ENCODE peak calls at places on chromosomes 6 and 20, in nine cellular contexts. J, F, Z, R, I, M, P, T and Q are unnamed samples.

GRCh38 chr6:117600008-117600743 is 2.1 kb downstream of the GOPC start:
- DNase-seq in F (no peak), Z (peak), I (no peak), R (no peak), M (no peak), J (no peak), P (no peak), T (no peak), Q (no peak)

GRCh38 chr20:35012227-35013069 is 56.8 kb downstream of the MYH7B start:
- DNase-seq in J (no peak), M (no peak), Z (no peak), T (no peak), F (no peak), P (no peak), R (no peak), I (peak), Q (no peak)

GRCh38 chr6:16273266-16273665 is 34.9 kb downstream of the GMPR start:
- DNase-seq in F (no peak), J (no peak), Z (peak), I (no peak), M (no peak), T (no peak), P (no peak), R (no peak), Q (no peak)

GRCh38 chr6:64084201-64084663 is 448.6 kb downstream of the PHF3 start:
- DNase-seq in Z (no peak), R (no peak), I (no peak), F (no peak), J (no peak), T (no peak), P (no peak), M (no peak), Q (no peak)

GRCh38 chr6:91149914-91150674 is 563.2 kb upstream of the MAP3K7 start:
- DNase-seq in P (no peak), M (no peak), I (no peak), R (no peak), F (no peak), J (no peak), T (no peak), Z (peak), Q (no peak)

GRCh38 chr6:3458706-3459421 is 2.0 kb upstream of the SLC22A23 start:
- DNase-seq in M (no peak), R (no peak), T (no peak), J (no peak), P (no peak), I (no peak), F (no peak), Z (no peak), Q (no peak)

GRCh38 chr6:122657601-122658000 is 47.4 kb downstream of the PKIB start:
- DNase-seq in P (no peak), Z (peak), M (no peak), F (no peak), R (no peak), I (no peak), T (no peak), J (no peak), Q (no peak)

GRCh38 chr6:26311385-26312095 is 53.5 kb upstream of the BTN3A2 start:
- DNase-seq in F (no peak), J (peak), P (no peak), M (peak), T (no peak), Z (peak), R (peak), I (no peak), Q (peak)

GRCh38 chr6:156686429-156686939 is 90.7 kb upstream of the ARID1B start:
- DNase-seq in I (no peak), T (peak), Z (peak), J (peak), P (no peak), M (peak), F (peak), R (peak), Q (peak)

GRCh38 chr6:34877259-34877658 is 10.6 kb downstream of the TAF11 start:
- DNase-seq in R (no peak), F (no peak), M (no peak), T (no peak), I (no peak), P (no peak), J (no peak), Z (no peak), Q (no peak)

GRCh38 chr6:39224058-39224457 is 5.2 kb downstream of the KCNK5 start:
- DNase-seq in R (no peak), F (no peak), I (no peak), M (peak), J (no peak), T (no peak), Z (no peak), P (no peak), Q (no peak)

GRCh38 chr6:116883005-116883404 is 6.0 kb downstream of the RFX6 start:
- DNase-seq in J (no peak), F (no peak), M (no peak), R (peak), I (no peak), P (no peak), Z (no peak), T (no peak), Q (no peak)

GRCh38 chr6:164151161-164151728 is 736.7 kb downstream of the QKI start:
- DNase-seq in P (peak), Z (peak), R (no peak), M (no peak), J (peak), F (no peak), T (no peak), I (peak), Q (no peak)

GRCh38 chr6:168016756-168017525 is 19.5 kb downstream of the KIF25 start:
- DNase-seq in J (no peak), Z (peak), P (no peak), M (no peak), I (no peak), F (peak), T (no peak), R (no peak), Q (no peak)

GRCh38 chr6:11491596-11491995 is 46.0 kb upstream of the TMEM170B start:
- DNase-seq in P (no peak), I (no peak), Z (no peak), T (no peak), F (no peak), R (no peak), M (no peak), J (no peak), Q (no peak)

GRCh38 chr20:48051810-48052491 is 266.7 kb upstream of the SULF2 start:
- DNase-seq in R (peak), J (peak), P (no peak), Z (peak), I (no peak), T (no peak), F (no peak), M (peak), Q (peak)

GRCh38 chr6:57268294-57268640 is 46.2 kb upstream of the RAB23 start:
- DNase-seq in R (no peak), P (no peak), I (no peak), F (no peak), Z (no peak), T (no peak), J (no peak), M (no peak), Q (no peak)

GRCh38 chr6:20211941-20212391 is 303 bp downstream of the MBOAT1 start:
- DNase-seq in T (no peak), R (no peak), Z (peak), F (peak), J (peak), P (no peak), M (no peak), I (no peak), Q (no peak)

GRCh38 chr6:160160450-160160849 is 38.8 kb downstream of the SLC22A1 start:
- DNase-seq in R (no peak), T (no peak), I (no peak), M (no peak), P (no peak), Z (no peak), J (no peak), F (no peak), Q (no peak)

GRCh38 chr6:137076277-137077068 is 31.7 kb upstream of the IL20RA start:
- DNase-seq in P (peak), F (peak), I (peak), R (peak), Z (peak), M (peak), J (peak), T (no peak), Q (peak)

GRCh38 chr20:53739799-53740785 is 146.5 kb upstream of the ZNF217 start:
- DNase-seq in M (peak), P (no peak), J (no peak), Z (peak), T (no peak), F (no peak), I (no peak), R (peak), Q (no peak)

GRCh38 chr6:2008383-2008976 is 236.9 kb downstream of the GMDS start:
- DNase-seq in T (no peak), J (no peak), P (no peak), R (no peak), Z (peak), I (no peak), M (no peak), F (no peak), Q (no peak)

GRCh38 chr6:119052292-119052889 is 26.1 kb downstream of the FAM184A start:
- DNase-seq in P (no peak), F (no peak), T (no peak), R (no peak), M (no peak), Z (no peak), I (no peak), J (no peak), Q (no peak)

GRCh38 chr6:55445648-55446204 is 118.5 kb downstream of the GFRAL start:
- DNase-seq in I (no peak), J (peak), T (no peak), R (peak), M (no peak), Z (peak), F (peak), P (no peak), Q (peak)

GRCh38 chr6:7140631-7141366 is 33.0 kb downstream of the RREB1 start:
- DNase-seq in J (peak), Z (peak), P (peak), M (peak), T (peak), F (peak), I (peak), R (peak), Q (peak)

GRCh38 chr6:165891320-165891719 is 228.3 kb upstream of the PDE10A start:
- DNase-seq in T (no peak), F (no peak), Z (no peak), R (no peak), I (no peak), P (no peak), J (no peak), M (no peak), Q (no peak)

GRCh38 chr20:60851826-60852704 is 400.0 kb upstream of the CDH4 start:
- DNase-seq in I (no peak), J (peak), F (peak), M (no peak), P (peak), T (no peak), R (no peak), Z (no peak), Q (peak)